ENCODE peak calls at places on chromosomes 5 and 9, in eight cellular contexts. F is HCT116; S is Right ventricle myocardium superior; M is effector memory CD8-positive, alpha-beta T cell; O is activated T-cell treated with anti-CD3 and anti-CD28 coated beads, Interleukin-2, amount 50 U/mL, for 72 hours; Y is natural killer cell treated with Interleukin-12 subunit alpha and Interleukin-12 subunit beta and Interleukin-15 and Interleukin-18, amount 100 ng/mL, for 72 hours; U is GM12878; A is sciatic nerve. N is an unnamed sample.

GRCh38 chr5:69001605-69002004 is 92.2 kb upstream of the SLC30A5 start:
- ATAC-seq in O (no peak), M (no peak), Y (no peak), S (no peak), F (no peak), U (no peak), A (no peak), N (no peak)

GRCh38 chr5:177353093-177353492 is 1.6 kb upstream of the LMAN2 start:
- ATAC-seq in A (no peak), S (no peak), Y (no peak), O (no peak), M (no peak), F (no peak), U (no peak), N (no peak)

GRCh38 chr9:116027096-116027495 is 126.5 kb upstream of the PAPPA start:
- ATAC-seq in S (no peak), Y (no peak), O (no peak), U (no peak), M (no peak), F (no peak), A (no peak), N (no peak)

GRCh38 chr9:36207016-36207415 is 16.3 kb downstream of the CLTA start:
- ATAC-seq in Y (no peak), U (no peak), O (peak; percentile 17), A (no peak), F (no peak), S (no peak), M (no peak), N (no peak)

GRCh38 chr5:72557147-72557501 is 49.9 kb upstream of the ZNF366 start:
- ATAC-seq in M (no peak), O (peak; percentile 33), F (no peak), S (no peak), A (no peak), Y (no peak), U (no peak), N (peak; percentile 22)

GRCh38 chr5:74372051-74372450 is 268.5 kb downstream of the ENC1 start:
- ATAC-seq in O (no peak), U (no peak), M (no peak), Y (no peak), F (no peak), A (no peak), S (no peak), N (no peak)

GRCh38 chr9:12849486-12850010 is 74.7 kb downstream of the LURAP1L start:
- ATAC-seq in A (no peak), F (no peak), U (no peak), M (no peak), S (no peak), O (no peak), Y (no peak), N (no peak)

GRCh38 chr9:127493592-127494303 is 42.4 kb downstream of the LRSAM1 start:
- ATAC-seq in F (no peak), A (no peak), O (no peak), M (no peak), S (peak; percentile 77), U (no peak), Y (no peak), N (no peak)

GRCh38 chr9:20442461-20443319 is 179.6 kb downstream of the MLLT3 start:
- ATAC-seq in S (no peak), U (no peak), F (no peak), M (no peak), A (no peak), Y (no peak), O (no peak), N (no peak)

GRCh38 chr9:87119328-87119881 is 172.1 kb upstream of the GAS1 start:
- ATAC-seq in O (no peak), F (no peak), U (no peak), S (peak; percentile 88), Y (no peak), M (no peak), A (no peak), N (no peak)

GRCh38 chr5:115069087-115069968 is 100.4 kb downstream of the TRIM36 start:
- ATAC-seq in Y (peak; percentile 33), A (peak; percentile 39), S (no peak), U (peak; percentile 70), O (peak; percentile 63), F (peak; percentile 90), M (no peak), N (peak; percentile 50)